ENCODE peak calls at places on chromosomes 4 and X, in four cellular contexts. M, D, Y and W are unnamed samples.

GRCh38 chr4:47278631-47279030 is 184.9 kb downstream of the COMMD8 start:
- DNase-seq in M (no peak), D (no peak), Y (no peak), W (no peak)

GRCh38 chr4:153131478-153132069 is 72.7 kb upstream of the TRIM2 start:
- DNase-seq in M (no peak), D (no peak), Y (no peak), W (no peak)

GRCh38 chr4:1770245-1770644 is 22.8 kb upstream of the FGFR3 start:
- DNase-seq in M (no peak), D (no peak), Y (no peak), W (no peak)

GRCh38 chrX:129565046-129565649 is 25.1 kb downstream of the OCRL start:
- DNase-seq in M (no peak), D (no peak), Y (no peak), W (no peak)

GRCh38 chr4:153112071-153112460 is 92.2 kb upstream of the TRIM2 start:
- DNase-seq in M (peak), D (peak), Y (no peak), W (no peak)

GRCh38 chr4:148061795-148062194 is 329.9 kb downstream of the ARHGAP10 start:
- DNase-seq in M (no peak), D (no peak), Y (no peak), W (no peak)

GRCh38 chr4:16952896-16953605 is 54.6 kb upstream of the LDB2 start:
- DNase-seq in M (no peak), D (no peak), Y (no peak), W (no peak)

GRCh38 chr4:151998723-151999122 is 237.9 kb upstream of the GATB start:
- DNase-seq in M (no peak), D (no peak), Y (no peak), W (no peak)

GRCh38 chrX:77900688-77901087 is 1.4 kb downstream of the COX7B start:
- DNase-seq in M (no peak), D (no peak), Y (no peak), W (no peak)

GRCh38 chr4:153541426-153542096 is 75.4 kb downstream of the TMEM131L start:
- DNase-seq in M (peak), D (no peak), Y (no peak), W (no peak)

GRCh38 chrX:13759152-13759718 is 24.7 kb downstream of the OFD1 start:
- DNase-seq in M (no peak), D (no peak), Y (no peak), W (no peak)

GRCh38 chr4:107615809-107616208 is 104.2 kb downstream of the PAPSS1 start:
- DNase-seq in M (no peak), D (no peak), Y (no peak), W (no peak)

GRCh38 chr4:108536577-108536976 is 83.8 kb upstream of the RPL34 start:
- DNase-seq in M (peak), D (no peak), Y (no peak), W (no peak)

GRCh38 chrX:103817502-103817901 is 14.6 kb downstream of the RAB9B start:
- DNase-seq in M (peak), D (no peak), Y (no peak), W (no peak)

GRCh38 chrX:97704881-97705280 is 821.2 kb downstream of the RPA4 start:
- DNase-seq in M (no peak), D (no peak), Y (no peak), W (no peak)

GRCh38 chr4:109075617-109076016 is 226.8 kb downstream of the COL25A1 start:
- DNase-seq in M (peak), D (no peak), Y (no peak), W (no peak)

GRCh38 chr4:60201052-60201673 is 999.0 kb upstream of the ADGRL3 start:
- DNase-seq in M (peak), D (no peak), Y (no peak), W (no peak)

GRCh38 chr4:22473268-22473667 is 42.6 kb downstream of the ADGRA3 start:
- DNase-seq in M (peak), D (no peak), Y (no peak), W (no peak)

GRCh38 chr4:121736735-121737351 is 28.1 kb downstream of the SMIM43 start:
- DNase-seq in M (peak), D (no peak), Y (no peak), W (no peak)

GRCh38 chr4:150149381-150149780 is 71.1 kb downstream of the DCLK2 start:
- DNase-seq in M (no peak), D (no peak), Y (no peak), W (no peak)

GRCh38 chr4:189143255-189143654 is 797.4 kb upstream of the FRG1 start:
- DNase-seq in M (peak), D (no peak), Y (no peak), W (no peak)

GRCh38 chr4:134201216-134202098 is at the start of gene PABPC4L:
- DNase-seq in M (peak), D (no peak), Y (peak), W (no peak)

GRCh38 chr4:170691168-170691567 is 601.4 kb upstream of the AADAT start:
- DNase-seq in M (no peak), D (no peak), Y (no peak), W (no peak)

GRCh38 chr4:111323916-111324315 is 701.0 kb upstream of the PITX2 start:
- DNase-seq in M (no peak), D (no peak), Y (no peak), W (no peak)

GRCh38 chr4:82043809-82044137 is 330.0 kb downstream of the HNRNPD start:
- DNase-seq in M (no peak), D (no peak), Y (no peak), W (no peak)

GRCh38 chrX:110472265-110472664 is 113.6 kb downstream of the RTL9 start:
- DNase-seq in M (no peak), D (no peak), Y (no peak), W (no peak)

GRCh38 chr4:7338876-7339623 is 95.7 kb downstream of the PSAPL1 start:
- DNase-seq in M (no peak), D (no peak), Y (no peak), W (no peak)

GRCh38 chrX:133966199-133966598 is 19.2 kb downstream of the GPC3 start:
- DNase-seq in M (no peak), D (no peak), Y (no peak), W (no peak)

GRCh38 chr4:149441338-149441737 is 374.3 kb downstream of the IQCM start:
- DNase-seq in M (peak), D (no peak), Y (no peak), W (no peak)

GRCh38 chr4:84366111-84366510 is 133.0 kb downstream of the NKX6-1 start:
- DNase-seq in M (no peak), D (no peak), Y (no peak), W (no peak)

GRCh38 chr4:109298279-109299010 is 4.0 kb downstream of the COL25A1 start:
- DNase-seq in M (peak), D (no peak), Y (no peak), W (no peak)

GRCh38 chrX:80246273-80246672 is 174.0 kb upstream of the TENT5D start:
- DNase-seq in M (no peak), D (no peak), Y (no peak), W (no peak)

GRCh38 chr4:17030543-17030942 is 132.1 kb upstream of the LDB2 start:
- DNase-seq in M (peak), D (no peak), Y (no peak), W (no peak)

GRCh38 chr4:8320386-8320750 is 50.8 kb downstream of the HTRA3 start:
- DNase-seq in M (no peak), D (no peak), Y (peak), W (no peak)

GRCh38 chr4:153510252-153511001 is 44.3 kb downstream of the TMEM131L start:
- DNase-seq in M (no peak), D (no peak), Y (no peak), W (no peak)

GRCh38 chr4:184385705-184386141 is 88.6 kb downstream of the IRF2 start:
- DNase-seq in M (no peak), D (no peak), Y (no peak), W (no peak)

GRCh38 chr4:106329027-106329618 is 12.8 kb downstream of the AIMP1 start:
- DNase-seq in M (peak), D (no peak), Y (no peak), W (no peak)

GRCh38 chr4:150997141-150997540 is 17.9 kb downstream of the LRBA start:
- DNase-seq in M (no peak), D (no peak), Y (no peak), W (no peak)